ENCODE peak calls at places on chromosomes 4 and X, in five cellular contexts. One of them, this sample, is unnamed.

GRCh38 chr4:6601661-6602250 is 26.8 kb downstream of the MAN2B2 start:
- DNase-seq in transverse colon: no peak
- DNase-seq in suprapubic skin: no peak
- DNase-seq in heart left ventricle: no peak
- DNase-seq in body of pancreas: no peak
- DNase-seq in this sample: no peak

GRCh38 chr4:14168919-14169318 is 541.4 kb upstream of the BOD1L1 start:
- DNase-seq in transverse colon: peak
- DNase-seq in suprapubic skin: no peak
- DNase-seq in heart left ventricle: no peak
- DNase-seq in body of pancreas: peak
- DNase-seq in this sample: no peak

GRCh38 chr4:152572417-152573086 is 36.7 kb upstream of the FBXW7 start:
- DNase-seq in transverse colon: no peak
- DNase-seq in suprapubic skin: no peak
- DNase-seq in heart left ventricle: no peak
- DNase-seq in body of pancreas: no peak
- DNase-seq in this sample: no peak

GRCh38 chr4:82629238-82630000 is 67.6 kb upstream of the TMEM150C start:
- DNase-seq in transverse colon: no peak
- DNase-seq in suprapubic skin: no peak
- DNase-seq in heart left ventricle: no peak
- DNase-seq in body of pancreas: no peak
- DNase-seq in this sample: peak

GRCh38 chr4:77146426-77147399 is 10.3 kb upstream of the CCNG2 start:
- DNase-seq in transverse colon: no peak
- DNase-seq in suprapubic skin: no peak
- DNase-seq in heart left ventricle: no peak
- DNase-seq in body of pancreas: no peak
- DNase-seq in this sample: no peak

GRCh38 chrX:151397741-151398070 is 700 bp downstream of the VMA21 start:
- DNase-seq in transverse colon: no peak
- DNase-seq in suprapubic skin: no peak
- DNase-seq in heart left ventricle: no peak
- DNase-seq in body of pancreas: no peak
- DNase-seq in this sample: no peak

GRCh38 chr4:94635172-94635571 is 122.6 kb upstream of the BMPR1B start:
- DNase-seq in transverse colon: no peak
- DNase-seq in suprapubic skin: no peak
- DNase-seq in heart left ventricle: no peak
- DNase-seq in body of pancreas: no peak
- DNase-seq in this sample: no peak

GRCh38 chr4:114038762-114039392 is 59.4 kb upstream of the ARSJ start:
- DNase-seq in transverse colon: no peak
- DNase-seq in suprapubic skin: no peak
- DNase-seq in heart left ventricle: no peak
- DNase-seq in body of pancreas: no peak
- DNase-seq in this sample: no peak

GRCh38 chrX:53511302-53511701 is 77.1 kb upstream of the HSD17B10 start:
- DNase-seq in transverse colon: no peak
- DNase-seq in suprapubic skin: no peak
- DNase-seq in heart left ventricle: no peak
- DNase-seq in body of pancreas: no peak
- DNase-seq in this sample: no peak

GRCh38 chr4:99712530-99712929 is 54.9 kb upstream of the C4orf54 start:
- DNase-seq in transverse colon: no peak
- DNase-seq in suprapubic skin: no peak
- DNase-seq in heart left ventricle: no peak
- DNase-seq in body of pancreas: no peak
- DNase-seq in this sample: no peak

GRCh38 chr4:168667936-168668335 is 171.1 kb downstream of the PALLD start:
- DNase-seq in transverse colon: no peak
- DNase-seq in suprapubic skin: no peak
- DNase-seq in heart left ventricle: no peak
- DNase-seq in body of pancreas: no peak
- DNase-seq in this sample: no peak

GRCh38 chr4:174494731-174495130 is 27.6 kb downstream of the HPGD start:
- DNase-seq in transverse colon: no peak
- DNase-seq in suprapubic skin: no peak
- DNase-seq in heart left ventricle: no peak
- DNase-seq in body of pancreas: no peak
- DNase-seq in this sample: no peak

GRCh38 chr4:152352645-152353116 is 183.2 kb downstream of the FBXW7 start:
- DNase-seq in transverse colon: peak
- DNase-seq in suprapubic skin: no peak
- DNase-seq in heart left ventricle: no peak
- DNase-seq in body of pancreas: peak
- DNase-seq in this sample: peak

GRCh38 chr4:167234388-167234881 is at the start of gene SPOCK3:
- DNase-seq in transverse colon: no peak
- DNase-seq in suprapubic skin: no peak
- DNase-seq in heart left ventricle: peak
- DNase-seq in body of pancreas: peak
- DNase-seq in this sample: no peak

GRCh38 chrX:87049567-87049966 is 468.0 kb upstream of the KLHL4 start:
- DNase-seq in transverse colon: no peak
- DNase-seq in suprapubic skin: no peak
- DNase-seq in heart left ventricle: no peak
- DNase-seq in body of pancreas: no peak
- DNase-seq in this sample: peak

GRCh38 chr4:24488399-24489164 is 95.8 kb downstream of the DHX15 start:
- DNase-seq in transverse colon: peak
- DNase-seq in suprapubic skin: peak
- DNase-seq in heart left ventricle: peak
- DNase-seq in body of pancreas: peak
- DNase-seq in this sample: peak

GRCh38 chrX:107601326-107601725 is 27.0 kb upstream of the PRPS1 start:
- DNase-seq in transverse colon: no peak
- DNase-seq in suprapubic skin: no peak
- DNase-seq in heart left ventricle: no peak
- DNase-seq in body of pancreas: no peak
- DNase-seq in this sample: peak

GRCh38 chr4:70772929-70773555 is 51.3 kb downstream of the RUFY3 start:
- DNase-seq in transverse colon: no peak
- DNase-seq in suprapubic skin: no peak
- DNase-seq in heart left ventricle: no peak
- DNase-seq in body of pancreas: no peak
- DNase-seq in this sample: no peak

GRCh38 chrX:74467656-74468055 is 46.4 kb downstream of the SLC16A2 start:
- DNase-seq in transverse colon: no peak
- DNase-seq in suprapubic skin: no peak
- DNase-seq in heart left ventricle: no peak
- DNase-seq in body of pancreas: no peak
- DNase-seq in this sample: no peak

GRCh38 chr4:26375589-26375988 is 54.8 kb downstream of the RBPJ start:
- DNase-seq in transverse colon: no peak
- DNase-seq in suprapubic skin: no peak
- DNase-seq in heart left ventricle: no peak
- DNase-seq in body of pancreas: no peak
- DNase-seq in this sample: no peak

GRCh38 chrX:65608021-65608420 is 59.4 kb upstream of the MSN start:
- DNase-seq in transverse colon: no peak
- DNase-seq in suprapubic skin: no peak
- DNase-seq in heart left ventricle: no peak
- DNase-seq in body of pancreas: no peak
- DNase-seq in this sample: no peak

GRCh38 chr4:145618210-145618911 is 824 bp upstream of the MMAA start:
- DNase-seq in transverse colon: peak
- DNase-seq in suprapubic skin: no peak
- DNase-seq in heart left ventricle: peak
- DNase-seq in body of pancreas: no peak
- DNase-seq in this sample: no peak

GRCh38 chr4:172547724-172548123 is 620.9 kb upstream of the GALNT7 start:
- DNase-seq in transverse colon: no peak
- DNase-seq in suprapubic skin: no peak
- DNase-seq in heart left ventricle: no peak
- DNase-seq in body of pancreas: no peak
- DNase-seq in this sample: no peak

GRCh38 chrX:45191820-45192409 is 8.8 kb downstream of the DIPK2B start:
- DNase-seq in transverse colon: no peak
- DNase-seq in suprapubic skin: no peak
- DNase-seq in heart left ventricle: no peak
- DNase-seq in body of pancreas: no peak
- DNase-seq in this sample: no peak

GRCh38 chr4:6594826-6595355 is 19.9 kb downstream of the MAN2B2 start:
- DNase-seq in transverse colon: no peak
- DNase-seq in suprapubic skin: no peak
- DNase-seq in heart left ventricle: no peak
- DNase-seq in body of pancreas: no peak
- DNase-seq in this sample: no peak

GRCh38 chrX:72714471-72714916 is 388 bp upstream of the PHKA1 start:
- DNase-seq in transverse colon: peak
- DNase-seq in suprapubic skin: peak
- DNase-seq in heart left ventricle: peak
- DNase-seq in body of pancreas: peak
- DNase-seq in this sample: peak

GRCh38 chrX:506341-506740 is 119.6 kb upstream of the PPP2R3B start:
- DNase-seq in transverse colon: no peak
- DNase-seq in suprapubic skin: no peak
- DNase-seq in heart left ventricle: no peak
- DNase-seq in body of pancreas: no peak
- DNase-seq in this sample: no peak

GRCh38 chr4:126264839-126265238 is 950.1 kb downstream of the FAT4 start:
- DNase-seq in transverse colon: no peak
- DNase-seq in suprapubic skin: no peak
- DNase-seq in heart left ventricle: no peak
- DNase-seq in body of pancreas: no peak
- DNase-seq in this sample: no peak

GRCh38 chr4:187417761-187418160 is 577.8 kb upstream of the ZFP42 start:
- DNase-seq in transverse colon: no peak
- DNase-seq in suprapubic skin: no peak
- DNase-seq in heart left ventricle: no peak
- DNase-seq in body of pancreas: no peak
- DNase-seq in this sample: no peak

GRCh38 chr4:145773581-145774234 is 93.8 kb downstream of the C4orf51 start:
- DNase-seq in transverse colon: peak
- DNase-seq in suprapubic skin: no peak
- DNase-seq in heart left ventricle: no peak
- DNase-seq in body of pancreas: no peak
- DNase-seq in this sample: no peak

GRCh38 chr4:114012749-114013148 is 33.3 kb upstream of the ARSJ start:
- DNase-seq in transverse colon: no peak
- DNase-seq in suprapubic skin: no peak
- DNase-seq in heart left ventricle: no peak
- DNase-seq in body of pancreas: no peak
- DNase-seq in this sample: no peak

GRCh38 chrX:134480061-134480460 is 20.1 kb downstream of the HPRT1 start:
- DNase-seq in transverse colon: no peak
- DNase-seq in suprapubic skin: no peak
- DNase-seq in heart left ventricle: no peak
- DNase-seq in body of pancreas: no peak
- DNase-seq in this sample: no peak

GRCh38 chrX:134478374-134478773 is 18.4 kb downstream of the HPRT1 start:
- DNase-seq in transverse colon: no peak
- DNase-seq in suprapubic skin: no peak
- DNase-seq in heart left ventricle: no peak
- DNase-seq in body of pancreas: no peak
- DNase-seq in this sample: no peak

GRCh38 chrX:134482371-134482770 is 22.4 kb downstream of the HPRT1 start:
- DNase-seq in transverse colon: no peak
- DNase-seq in suprapubic skin: no peak
- DNase-seq in heart left ventricle: no peak
- DNase-seq in body of pancreas: no peak
- DNase-seq in this sample: no peak

GRCh38 chrX:134481339-134481738 is 21.4 kb downstream of the HPRT1 start:
- DNase-seq in transverse colon: no peak
- DNase-seq in suprapubic skin: no peak
- DNase-seq in heart left ventricle: no peak
- DNase-seq in body of pancreas: no peak
- DNase-seq in this sample: no peak

GRCh38 chrX:134484039-134484438 is 24.1 kb downstream of the HPRT1 start:
- DNase-seq in transverse colon: no peak
- DNase-seq in suprapubic skin: no peak
- DNase-seq in heart left ventricle: no peak
- DNase-seq in body of pancreas: no peak
- DNase-seq in this sample: no peak
- TF ChIP-seq CTCF in transverse colon: peak
- TF ChIP-seq CTCF in suprapubic skin: peak
- TF ChIP-seq CTCF in heart left ventricle: peak
- TF ChIP-seq CTCF in body of pancreas: peak
- TF ChIP-seq CTCF in this sample: no peak

GRCh38 chrX:46573331-46573895 is at the start of gene CHST7:
- DNase-seq in transverse colon: peak
- DNase-seq in suprapubic skin: peak
- DNase-seq in heart left ventricle: peak
- DNase-seq in body of pancreas: peak
- DNase-seq in this sample: peak
- TF ChIP-seq POLR2A in transverse colon: peak
- TF ChIP-seq POLR2A in suprapubic skin: no peak
- TF ChIP-seq POLR2A in heart left ventricle: peak
- TF ChIP-seq POLR2A in body of pancreas: no peak
- TF ChIP-seq POLR2A in this sample: no peak

DNA sequence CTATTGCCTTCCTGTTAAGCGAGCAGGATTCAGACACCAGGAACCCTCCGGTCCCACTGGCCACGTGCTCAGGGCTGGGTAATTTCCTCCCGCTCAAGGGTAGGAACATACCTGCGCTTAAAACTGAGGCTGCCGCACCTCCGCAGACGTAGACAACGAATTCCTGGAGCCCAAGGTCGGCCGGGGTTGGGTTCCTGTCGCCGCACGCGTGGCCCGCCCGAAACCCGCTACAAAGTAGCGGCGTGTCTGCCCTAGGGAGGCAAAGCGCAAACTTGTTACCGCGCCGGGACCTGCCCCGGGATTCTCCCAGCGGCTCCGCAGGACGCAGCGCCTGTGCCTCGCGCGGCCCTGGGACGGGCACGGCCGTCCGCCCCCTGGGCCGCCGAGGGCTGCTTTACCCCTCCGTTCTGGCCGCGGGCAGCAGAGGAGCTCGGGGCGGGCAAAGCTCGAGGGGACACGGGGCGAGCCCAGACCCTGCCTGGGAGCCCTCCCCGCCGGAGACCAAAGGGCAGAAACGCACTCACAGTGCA is 341 bp downstream of the ERVMER34-1 start:
- DNase-seq in transverse colon: peak
- DNase-seq in suprapubic skin: peak
- DNase-seq in heart left ventricle: peak
- DNase-seq in body of pancreas: peak
- DNase-seq in this sample: no peak
- H3K4me3 ChIP-seq in transverse colon: peak
- H3K4me3 ChIP-seq in suprapubic skin: peak
- H3K4me3 ChIP-seq in heart left ventricle: peak
- H3K4me3 ChIP-seq in body of pancreas: peak
- H3K4me3 ChIP-seq in this sample: peak

GRCh38 chr4:116180056-116180690 is 905.2 kb downstream of the TRAM1L1 start:
- DNase-seq in transverse colon: no peak
- DNase-seq in suprapubic skin: no peak
- DNase-seq in heart left ventricle: no peak
- DNase-seq in body of pancreas: no peak
- DNase-seq in this sample: no peak
- TF ChIP-seq CTCF in transverse colon: no peak
- TF ChIP-seq CTCF in suprapubic skin: peak
- TF ChIP-seq CTCF in heart left ventricle: peak
- TF ChIP-seq CTCF in body of pancreas: no peak
- TF ChIP-seq CTCF in this sample: no peak